ENCODE peak calls at places on chromosomes 16 and 17, in ten cellular contexts. G is mesendoderm, Y is IMR-90, U is colonic mucosa, H is endodermal cell, Z is Karpas-422, B is PC-3, S is mammary epithelial cell, F is fibroblast of lung, T is GM23248. L is an unnamed sample.

GRCh38 chr17:66654341-66654740 is 180.6 kb upstream of the CACNG5 start:
- DNase-seq in G (no peak), Y (peak), U (no peak), H (no peak), Z (no peak), B (no peak), S (peak), F (peak), T (peak), L (no peak)

GRCh38 chr17:50213026-50214015 is 11.9 kb upstream of the COL1A1 start:
- DNase-seq in G (peak), Y (peak), U (peak), H (peak), Z (no peak), B (no peak), S (no peak), F (no peak), T (peak), L (peak)

GRCh38 chr16:11164482-11165270 is 91.3 kb downstream of the SOCS1 start:
- DNase-seq in G (no peak), Y (no peak), U (no peak), H (no peak), Z (no peak), B (no peak), S (no peak), F (no peak), T (no peak), L (no peak)

GRCh38 chr17:44599298-44600175 is 42.3 kb downstream of the FZD2 start:
- DNase-seq in G (peak), Y (peak), U (peak), H (peak), Z (no peak), B (peak), S (no peak), F (peak), T (peak), L (no peak)

GRCh38 chr17:73292031-73292531 is 19.7 kb downstream of the CDC42EP4 start:
- DNase-seq in G (no peak), Y (peak), U (no peak), H (no peak), Z (no peak), B (peak), S (peak), F (peak), T (peak), L (no peak)

GRCh38 chr16:56530872-56531271 is 11.0 kb upstream of the BBS2 start:
- DNase-seq in G (no peak), Y (no peak), U (no peak), H (no peak), Z (no peak), B (peak), S (no peak), F (peak), T (no peak), L (no peak)

GRCh38 chr17:2690165-2691068 is 21.1 kb downstream of the CLUH start:
- DNase-seq in G (no peak), Y (no peak), U (peak), H (peak), Z (no peak), B (no peak), S (no peak), F (no peak), T (no peak), L (no peak)

GRCh38 chr17:58364270-58364942 is 12.4 kb upstream of the SUPT4H1 start:
- DNase-seq in G (peak), Y (no peak), U (peak), H (peak), Z (no peak), B (no peak), S (peak), F (no peak), T (no peak), L (no peak)

GRCh38 chr17:73535746-73536145 is 108.5 kb downstream of the SDK2 start:
- DNase-seq in G (no peak), Y (no peak), U (no peak), H (no peak), Z (no peak), B (no peak), S (no peak), F (no peak), T (no peak), L (no peak)

GRCh38 chr16:75550211-75550662 is 5.8 kb downstream of the TMEM231 start:
- DNase-seq in G (peak), Y (peak), U (peak), H (peak), Z (peak), B (peak), S (peak), F (peak), T (peak), L (peak)

GRCh38 chr17:50177983-50178834 is 12.4 kb downstream of the SGCA start:
- DNase-seq in G (peak), Y (peak), U (peak), H (peak), Z (peak), B (peak), S (peak), F (peak), T (peak), L (no peak)

GRCh38 chr17:33500141-33500540 is 207.0 kb upstream of the ASIC2 start:
- DNase-seq in G (no peak), Y (no peak), U (peak), H (no peak), Z (no peak), B (no peak), S (no peak), F (no peak), T (no peak), L (no peak)

GRCh38 chr16:24609417-24609739 is 70.0 kb downstream of the RBBP6 start:
- DNase-seq in G (no peak), Y (no peak), U (no peak), H (no peak), Z (no peak), B (no peak), S (no peak), F (no peak), T (no peak), L (no peak)

GRCh38 chr17:63700528-63701441 is 860 bp upstream of the LIMD2 start:
- DNase-seq in G (peak), Y (peak), U (no peak), H (peak), Z (peak), B (no peak), S (no peak), F (peak), T (peak), L (peak)

GRCh38 chr16:65069090-65069489 is 52.8 kb downstream of the CDH11 start:
- DNase-seq in G (no peak), Y (peak), U (no peak), H (no peak), Z (no peak), B (peak), S (no peak), F (peak), T (peak), L (no peak)

GRCh38 chr16:84672276-84673202 is 24.2 kb downstream of the KLHL36 start:
- DNase-seq in G (peak), Y (peak), U (peak), H (peak), Z (peak), B (peak), S (peak), F (peak), T (peak), L (peak)
- H3K9ac ChIP-seq in G (no peak), Y (no peak), U (no peak), H (no peak), Z (no peak), B (no peak), S (no peak), F (no peak), T (no peak), L (no peak)

GRCh38 chr17:80742581-80743180 is 198.0 kb downstream of the RPTOR start:
- DNase-seq in G (no peak), Y (no peak), U (no peak), H (no peak), Z (no peak), B (no peak), S (no peak), F (no peak), T (no peak), L (no peak)
- H3K9ac ChIP-seq in G (no peak), Y (no peak), U (no peak), H (no peak), Z (no peak), B (no peak), S (no peak), F (no peak), T (no peak), L (no peak)

GRCh38 chr16:57646388-57647039 is 18.1 kb downstream of the ADGRG1 start:
- DNase-seq in G (no peak), Y (no peak), U (no peak), H (no peak), Z (no peak), B (no peak), S (no peak), F (no peak), T (peak), L (peak)
- H3K9ac ChIP-seq in G (no peak), Y (no peak), U (no peak), H (no peak), Z (no peak), B (peak), S (no peak), F (no peak), T (no peak), L (no peak)

DNA sequence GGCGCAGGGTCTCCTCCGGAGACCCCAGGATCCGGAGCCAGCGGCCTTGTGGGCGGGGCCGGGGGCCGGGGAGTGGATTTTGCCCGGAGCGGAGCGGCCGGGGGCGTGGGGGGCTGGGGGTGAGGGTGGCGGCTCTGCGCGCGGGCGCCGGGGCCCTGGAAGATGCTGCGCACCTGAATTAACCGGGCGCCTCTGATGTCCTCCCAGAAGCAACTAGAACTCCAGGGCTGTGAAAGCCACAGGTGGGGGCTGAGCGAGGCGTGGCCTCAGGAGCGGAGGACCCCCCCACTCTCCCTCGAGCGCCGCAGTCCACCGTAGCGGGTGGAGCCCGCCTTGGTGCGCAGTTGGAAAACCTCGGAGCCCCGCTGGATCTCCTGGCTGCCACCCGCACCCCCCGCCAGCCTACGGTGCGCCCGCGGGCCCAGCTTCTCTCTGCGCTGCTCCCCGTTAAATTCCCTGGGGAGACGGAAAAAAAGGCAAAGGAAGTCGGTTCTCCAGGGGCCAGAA is 535 bp downstream of the SLC26A11 start:
- DNase-seq in G (peak), Y (no peak), U (peak), H (peak), Z (no peak), B (no peak), S (no peak), F (no peak), T (peak), L (no peak)
- H3K9ac ChIP-seq in G (peak), Y (peak), U (peak), H (peak), Z (peak), B (peak), S (no peak), F (peak), T (peak), L (no peak)

L was measured in DND-41.